ENCODE peak calls at places on chromosomes 16 and 17, in six cellular contexts. C is mucosa of descending colon; L is gastrocnemius medialis; Y is effector memory CD8-positive, alpha-beta T cell; K is activated CD8-positive, alpha-beta T cell treated with anti-CD3 and anti-CD28 coated beads for 36 hours; G is natural killer cell. T is an unnamed sample.

GRCh38 chr16:8919089-8919933 is 37.2 kb downstream of the LITAFD start:
- ATAC-seq in C (no peak), G (no peak), Y (no peak), L (no peak), K (peak), T (no peak)

GRCh38 chr16:6113749-6114148 is 1016.2 kb upstream of the EEF2KMT start:
- ATAC-seq in K (no peak), Y (no peak), G (no peak), C (no peak), L (no peak), T (no peak)

GRCh38 chr17:4555863-4556646 is 871 bp upstream of the MYBBP1A start:
- ATAC-seq in L (no peak), Y (no peak), K (no peak), G (no peak), C (no peak), T (no peak)

GRCh38 chr16:82735176-82735575 is 108.4 kb downstream of the CDH13 start:
- ATAC-seq in G (no peak), C (no peak), Y (no peak), K (no peak), L (peak), T (no peak)

GRCh38 chr16:51994597-51994996 is 552.3 kb downstream of the TOX3 start:
- ATAC-seq in L (no peak), Y (no peak), K (no peak), C (peak), G (no peak), T (peak)

GRCh38 chr16:25219070-25219737 is 2.5 kb downstream of the AQP8 start:
- ATAC-seq in Y (no peak), L (no peak), C (no peak), G (no peak), K (no peak), T (no peak)

GRCh38 chr17:77273397-77274136 is 132.8 kb downstream of the SEC14L1 start:
- ATAC-seq in L (no peak), K (no peak), C (no peak), Y (no peak), G (no peak), T (no peak)

GRCh38 chr17:32822996-32823395 is 53.9 kb downstream of the MYO1D start:
- ATAC-seq in Y (no peak), G (no peak), C (peak), K (no peak), L (peak), T (peak)

GRCh38 chr17:37344519-37344918 is 31.3 kb upstream of the C17orf78 start:
- ATAC-seq in G (no peak), C (no peak), Y (no peak), K (no peak), L (no peak), T (no peak)

GRCh38 chr17:78739331-78739853 is 42.7 kb downstream of the CYTH1 start:
- ATAC-seq in Y (no peak), G (peak), L (peak), C (no peak), K (no peak), T (no peak)

GRCh38 chr17:39820541-39820940 is 43.6 kb downstream of the IKZF3 start:
- ATAC-seq in K (peak), Y (no peak), L (no peak), G (no peak), C (peak), T (no peak)

GRCh38 chr16:30992931-30993816 is 8.2 kb downstream of the HSD3B7 start:
- ATAC-seq in G (no peak), Y (no peak), K (no peak), L (no peak), C (no peak), T (no peak)

GRCh38 chr17:19762515-19762961 is 14.4 kb upstream of the ALDH3A1 start:
- ATAC-seq in K (peak), G (peak), C (peak), Y (peak), L (peak), T (peak)

GRCh38 chr16:88473666-88474534 is 20.8 kb downstream of the ZFPM1 start:
- ATAC-seq in K (no peak), G (no peak), L (no peak), Y (no peak), C (no peak), T (no peak)

GRCh38 chr17:64974750-64975317 is 55.6 kb upstream of the LRRC37A3 start:
- ATAC-seq in Y (no peak), K (peak), G (no peak), C (peak), L (peak), T (no peak)

GRCh38 chr16:11563493-11564040 is 23.2 kb downstream of the LITAF start:
- ATAC-seq in G (no peak), Y (no peak), L (no peak), C (no peak), K (no peak), T (no peak)

GRCh38 chr16:14672403-14672971 is 21.6 kb downstream of the PLA2G10 start:
- ATAC-seq in Y (no peak), C (peak), L (no peak), K (peak), G (no peak), T (peak)

GRCh38 chr16:22183901-22184614 is 21.8 kb downstream of the SDR42E2 start:
- ATAC-seq in Y (peak), C (no peak), L (no peak), G (no peak), K (no peak), T (no peak)

GRCh38 chr17:49106366-49107210 is 26.0 kb upstream of the B4GALNT2 start:
- ATAC-seq in G (no peak), Y (no peak), K (no peak), C (peak), L (no peak), T (no peak)

GRCh38 chr16:57115504-57116182 is 23.3 kb downstream of the CPNE2 start:
- ATAC-seq in L (no peak), Y (no peak), C (peak), G (no peak), K (no peak), T (no peak)

GRCh38 chr17:43766413-43767052 is 7.9 kb upstream of the SOST start:
- ATAC-seq in Y (no peak), G (no peak), L (no peak), C (no peak), K (no peak), T (no peak)

GRCh38 chr16:35602116-35602515 is 2142.7 kb downstream of the TP53TG3F start:
- ATAC-seq in C (no peak), L (no peak), G (no peak), Y (no peak), K (no peak), T (no peak)

GRCh38 chr16:54031107-54031760 is 255.4 kb downstream of the IRX3 start:
- ATAC-seq in L (no peak), G (no peak), Y (no peak), C (no peak), K (no peak), T (peak)

GRCh38 chr16:12168054-12169018 is 191.8 kb downstream of the SNX29 start:
- ATAC-seq in G (no peak), C (no peak), Y (no peak), L (no peak), K (no peak), T (peak)

GRCh38 chr17:13540546-13540945 is 61.2 kb downstream of the HS3ST3A1 start:
- ATAC-seq in G (no peak), C (no peak), K (no peak), L (no peak), Y (no peak), T (no peak)

GRCh38 chr16:3295209-3295608 is 10.0 kb downstream of the TIGD7 start:
- ATAC-seq in Y (no peak), G (no peak), C (no peak), L (no peak), K (no peak), T (peak)

GRCh38 chr16:56399047-56399446 is 26.3 kb downstream of the AMFR start:
- ATAC-seq in Y (no peak), G (no peak), L (peak), K (no peak), C (no peak), T (no peak)

GRCh38 chr16:78892925-78893324 is 707.6 kb downstream of the MAF start:
- ATAC-seq in K (peak), C (no peak), L (no peak), Y (no peak), G (no peak), T (no peak)

GRCh38 chr17:8087075-8087941 is at the start of gene ALOX12B:
- ATAC-seq in Y (no peak), C (no peak), K (no peak), G (no peak), L (no peak), T (peak)

GRCh38 chr17:61904094-61904710 is 23.6 kb downstream of the INTS2 start:
- ATAC-seq in K (peak), C (peak), G (peak), L (no peak), Y (peak), T (no peak)

GRCh38 chr16:24729967-24730815 is 740 bp downstream of the TNRC6A start:
- ATAC-seq in G (peak), L (peak), K (peak), C (peak), Y (peak), T (peak)

T was measured in esophagus mucosa.